ENCODE peak calls at places on chromosomes 16 and 17, in five cellular contexts. U, D, E, H and T are unnamed samples.

GRCh38 chr17:54381482-54381881 is 519.2 kb upstream of the TOM1L1 start:
- DNase-seq in U (no peak), D (no peak), E (no peak), H (no peak), T (no peak)

GRCh38 chr17:7610641-7611040 is 4.1 kb downstream of the FXR2 start:
- DNase-seq in U (no peak), D (no peak), E (no peak), H (no peak), T (no peak)

GRCh38 chr16:85002643-85003042 is 8.7 kb downstream of the ZDHHC7 start:
- DNase-seq in U (no peak), D (no peak), E (no peak), H (no peak), T (peak)

GRCh38 chr16:50861451-50861850 is 119.6 kb downstream of the CYLD start:
- DNase-seq in U (no peak), D (no peak), E (no peak), H (no peak), T (no peak)

GRCh38 chr16:30747331-30747730 is 894 bp upstream of the PHKG2 start:
- DNase-seq in U (no peak), D (peak), E (no peak), H (peak), T (peak)

GRCh38 chr17:36205637-36206458 is 5.0 kb upstream of the CCL4L2 start:
- DNase-seq in U (no peak), D (no peak), E (no peak), H (no peak), T (no peak)

GRCh38 chr16:3950343-3951193 is 70.1 kb upstream of the CREBBP start:
- DNase-seq in U (no peak), D (peak), E (no peak), H (peak), T (peak)

GRCh38 chr17:57875109-57876022 is 25.5 kb upstream of the MRPS23 start:
- DNase-seq in U (peak), D (peak), E (no peak), H (peak), T (peak)

GRCh38 chr17:37493249-37494027 is 3.7 kb downstream of the DUSP14 start:
- DNase-seq in U (no peak), D (peak), E (no peak), H (no peak), T (peak)

GRCh38 chr16:57603110-57604024 is 25.1 kb upstream of the ADGRG1 start:
- DNase-seq in U (no peak), D (no peak), E (no peak), H (no peak), T (no peak)

GRCh38 chr16:1512174-1512573 is 19.0 kb downstream of the TELO2 start:
- DNase-seq in U (no peak), D (no peak), E (no peak), H (no peak), T (no peak)

GRCh38 chr17:57243171-57243622 is 13.1 kb upstream of the MSI2 start:
- DNase-seq in U (peak), D (peak), E (peak), H (peak), T (peak)

GRCh38 chr16:56874800-56875199 is 9.8 kb downstream of the SLC12A3 start:
- DNase-seq in U (no peak), D (peak), E (no peak), H (no peak), T (no peak)

GRCh38 chr17:27601069-27601974 is 29.7 kb upstream of the LGALS9 start:
- DNase-seq in U (peak), D (peak), E (peak), H (peak), T (peak)

GRCh38 chr17:69452664-69453260 is 38.3 kb downstream of the MAP2K6 start:
- DNase-seq in U (no peak), D (no peak), E (no peak), H (no peak), T (no peak)

GRCh38 chr17:3852561-3852960 is 6.5 kb upstream of the NCBP3 start:
- DNase-seq in U (no peak), D (no peak), E (no peak), H (no peak), T (no peak)

GRCh38 chr17:73156887-73157870 is 7.6 kb upstream of the SSTR2 start:
- DNase-seq in U (no peak), D (no peak), E (no peak), H (no peak), T (no peak)